ENCODE peak calls at places on chromosomes 16 and 17, in eight cellular contexts. One of them, this sample, is unnamed.

GRCh38 chr17:77233635-77234334 is 93.0 kb downstream of the SEC14L1 start:
- DNase-seq in SK-N-SH: no peak
- DNase-seq in HepG2: peak; percentile 59
- DNase-seq in K562: peak; percentile 83
- DNase-seq in A549: peak; percentile 77
- DNase-seq in H1: no peak
- DNase-seq in GM12878: peak; percentile 57
- DNase-seq in IMR-90: peak; percentile 89
- DNase-seq in this sample: no peak

GRCh38 chr17:78269893-78270490 is 38.6 kb downstream of the TMEM235 start:
- DNase-seq in SK-N-SH: no peak
- DNase-seq in HepG2: no peak
- DNase-seq in K562: no peak
- DNase-seq in A549: no peak
- DNase-seq in H1: peak; percentile 53
- DNase-seq in GM12878: no peak
- DNase-seq in IMR-90: no peak
- DNase-seq in this sample: no peak

GRCh38 chr16:89970011-89970410 is 21.5 kb downstream of the DEF8 start:
- DNase-seq in SK-N-SH: no peak
- DNase-seq in HepG2: no peak
- DNase-seq in K562: no peak
- DNase-seq in A549: no peak
- DNase-seq in H1: no peak
- DNase-seq in GM12878: no peak
- DNase-seq in IMR-90: no peak
- DNase-seq in this sample: no peak

GRCh38 chr16:3536271-3536671 is 35.5 kb downstream of the CLUAP1 start:
- DNase-seq in SK-N-SH: no peak
- DNase-seq in HepG2: no peak
- DNase-seq in K562: no peak
- DNase-seq in A549: no peak
- DNase-seq in H1: no peak
- DNase-seq in GM12878: no peak
- DNase-seq in IMR-90: peak; percentile 93
- DNase-seq in this sample: no peak

GRCh38 chr17:36948717-36949460 is at the start of gene AATF:
- DNase-seq in SK-N-SH: peak; percentile 99
- DNase-seq in HepG2: peak; percentile 90
- DNase-seq in K562: peak; percentile 98
- DNase-seq in A549: peak; percentile 99
- DNase-seq in H1: peak; percentile 99
- DNase-seq in GM12878: peak; percentile 94
- DNase-seq in IMR-90: peak; percentile 94
- DNase-seq in this sample: peak; percentile 89

GRCh38 chr16:27426423-27427408 is 24.7 kb downstream of the IL21R start:
- DNase-seq in SK-N-SH: no peak
- DNase-seq in HepG2: peak; percentile 60
- DNase-seq in K562: peak; percentile 54
- DNase-seq in A549: no peak
- DNase-seq in H1: peak; percentile 38
- DNase-seq in GM12878: peak; percentile 93
- DNase-seq in IMR-90: peak; percentile 96
- DNase-seq in this sample: peak; percentile 28

GRCh38 chr17:7063518-7064094 is 16.4 kb downstream of the CLEC10A start:
- DNase-seq in SK-N-SH: no peak
- DNase-seq in HepG2: no peak
- DNase-seq in K562: no peak
- DNase-seq in A549: no peak
- DNase-seq in H1: no peak
- DNase-seq in GM12878: no peak
- DNase-seq in IMR-90: no peak
- DNase-seq in this sample: no peak

GRCh38 chr17:65228734-65229390 is 91.7 kb downstream of the RGS9 start:
- DNase-seq in SK-N-SH: peak; percentile 90
- DNase-seq in HepG2: no peak
- DNase-seq in K562: peak; percentile 80
- DNase-seq in A549: no peak
- DNase-seq in H1: no peak
- DNase-seq in GM12878: peak; percentile 89
- DNase-seq in IMR-90: peak; percentile 22
- DNase-seq in this sample: peak; percentile 28

GRCh38 chr17:78159575-78160158 is 8.7 kb upstream of the SYNGR2 start:
- DNase-seq in SK-N-SH: no peak
- DNase-seq in HepG2: peak; percentile 90
- DNase-seq in K562: no peak
- DNase-seq in A549: no peak
- DNase-seq in H1: no peak
- DNase-seq in GM12878: peak; percentile 77
- DNase-seq in IMR-90: peak; percentile 89
- DNase-seq in this sample: no peak

GRCh38 chr17:5237541-5238016 is 2.9 kb upstream of the SCIMP start:
- DNase-seq in SK-N-SH: peak; percentile 72
- DNase-seq in HepG2: peak; percentile 81
- DNase-seq in K562: peak; percentile 78
- DNase-seq in A549: peak; percentile 77
- DNase-seq in H1: peak; percentile 86
- DNase-seq in GM12878: peak; percentile 93
- DNase-seq in IMR-90: peak; percentile 50
- DNase-seq in this sample: peak; percentile 65

GRCh38 chr17:74430706-74431567 is 951 bp upstream of the GPRC5C start:
- DNase-seq in SK-N-SH: peak; percentile 72
- DNase-seq in HepG2: peak; percentile 95
- DNase-seq in K562: peak; percentile 68
- DNase-seq in A549: peak; percentile 97
- DNase-seq in H1: peak; percentile 78
- DNase-seq in GM12878: peak; percentile 26
- DNase-seq in IMR-90: peak; percentile 4
- DNase-seq in this sample: peak; percentile 40

GRCh38 chr17:59607817-59608403 is 11.8 kb upstream of the CLTC start:
- DNase-seq in SK-N-SH: peak; percentile 36
- DNase-seq in HepG2: peak; percentile 30
- DNase-seq in K562: peak; percentile 45
- DNase-seq in A549: no peak
- DNase-seq in H1: peak; percentile 75
- DNase-seq in GM12878: no peak
- DNase-seq in IMR-90: no peak
- DNase-seq in this sample: no peak

GRCh38 chr16:87438611-87438985 is 46.5 kb downstream of the MAP1LC3B start:
- DNase-seq in SK-N-SH: no peak
- DNase-seq in HepG2: no peak
- DNase-seq in K562: no peak
- DNase-seq in A549: no peak
- DNase-seq in H1: no peak
- DNase-seq in GM12878: no peak
- DNase-seq in IMR-90: no peak
- DNase-seq in this sample: no peak

GRCh38 chr17:63919311-63919723 is 678 bp upstream of the GH1 start:
- DNase-seq in SK-N-SH: peak; percentile 89
- DNase-seq in HepG2: peak; percentile 44
- DNase-seq in K562: peak; percentile 79
- DNase-seq in A549: peak; percentile 92
- DNase-seq in H1: peak; percentile 85
- DNase-seq in GM12878: peak; percentile 71
- DNase-seq in IMR-90: peak; percentile 51
- DNase-seq in this sample: peak; percentile 59

GRCh38 chr17:10081571-10082169 is 116.7 kb downstream of the GAS7 start:
- DNase-seq in SK-N-SH: no peak
- DNase-seq in HepG2: no peak
- DNase-seq in K562: no peak
- DNase-seq in A549: no peak
- DNase-seq in H1: no peak
- DNase-seq in GM12878: no peak
- DNase-seq in IMR-90: no peak
- DNase-seq in this sample: no peak

GRCh38 chr17:54901230-54901847 is 687 bp downstream of the TOM1L1 start:
- DNase-seq in SK-N-SH: peak; percentile 27
- DNase-seq in HepG2: peak; percentile 16
- DNase-seq in K562: no peak
- DNase-seq in A549: peak; percentile 57
- DNase-seq in H1: no peak
- DNase-seq in GM12878: no peak
- DNase-seq in IMR-90: peak; percentile 8
- DNase-seq in this sample: peak; percentile 48

GRCh38 chr17:29178750-29179231 is 1.4 kb downstream of the MYO18A start:
- DNase-seq in SK-N-SH: no peak
- DNase-seq in HepG2: peak; percentile 29
- DNase-seq in K562: no peak
- DNase-seq in A549: peak; percentile 41
- DNase-seq in H1: peak; percentile 62
- DNase-seq in GM12878: no peak
- DNase-seq in IMR-90: no peak
- DNase-seq in this sample: no peak

DNA sequence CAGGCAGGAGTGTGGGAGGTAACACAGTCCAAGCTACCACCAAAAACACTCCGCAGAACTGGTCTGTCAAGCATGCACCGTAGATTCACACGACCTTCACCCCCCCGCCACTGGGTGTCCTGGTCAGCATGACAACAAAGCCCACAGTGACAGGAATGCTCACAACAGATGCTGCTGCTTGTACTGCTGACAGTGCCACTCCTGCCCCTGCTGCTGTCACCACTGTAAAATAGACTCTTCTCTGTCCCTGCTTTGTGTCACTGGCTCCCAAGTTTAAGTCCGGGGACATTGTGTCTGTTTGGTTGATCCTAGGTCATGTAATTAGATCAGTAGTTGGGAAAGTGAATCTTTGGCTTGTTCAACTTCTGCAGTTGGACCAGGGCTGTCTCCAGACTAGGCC is 7.0 kb upstream of the ODF4 start:
- DNase-seq in SK-N-SH: peak; percentile 64
- DNase-seq in HepG2: peak; percentile 41
- DNase-seq in K562: peak; percentile 25
- DNase-seq in A549: no peak
- DNase-seq in H1: no peak
- DNase-seq in GM12878: no peak
- DNase-seq in IMR-90: no peak
- DNase-seq in this sample: no peak
- H3K4me1 ChIP-seq in SK-N-SH: peaks cover 3% of the 10 kb centered on the region
- H3K4me1 ChIP-seq in HepG2: peaks cover 6% of the 10 kb centered on the region
- H3K4me1 ChIP-seq in K562: peaks cover 4% of the 10 kb centered on the region
- H3K4me1 ChIP-seq in A549: no peaks in the 10 kb centered on the region
- H3K4me1 ChIP-seq in H1: no peaks in the 10 kb centered on the region
- H3K4me1 ChIP-seq in GM12878: no peaks in the 10 kb centered on the region
- H3K4me1 ChIP-seq in IMR-90: no peaks in the 10 kb centered on the region
- H3K4me1 ChIP-seq in this sample: no peaks in the 10 kb centered on the region

DNA sequence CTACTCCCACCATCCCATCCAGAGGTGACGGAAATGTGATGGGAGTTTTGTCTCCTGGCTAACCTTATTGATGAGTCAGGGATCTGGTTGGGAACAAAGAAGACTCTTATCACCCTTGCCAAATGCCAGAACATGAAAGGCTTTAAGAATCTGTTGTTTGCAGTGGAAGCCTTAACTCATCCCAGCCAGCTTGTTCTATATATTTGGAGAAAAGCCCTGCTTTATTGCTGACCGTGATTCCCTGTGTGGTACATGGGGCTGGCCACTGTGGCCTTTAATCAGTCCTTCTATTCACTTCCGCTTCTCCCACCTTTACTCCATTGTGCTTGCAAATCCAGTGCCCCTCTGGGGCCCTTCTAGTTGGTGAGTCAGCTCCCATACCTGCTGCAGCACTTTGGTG is 156.6 kb downstream of the PHKB start:
- DNase-seq in SK-N-SH: no peak
- DNase-seq in HepG2: peak; percentile 67
- DNase-seq in K562: peak; percentile 15
- DNase-seq in A549: no peak
- DNase-seq in H1: no peak
- DNase-seq in GM12878: no peak
- DNase-seq in IMR-90: no peak
- DNase-seq in this sample: peak; percentile 6
- TF ChIP-seq RAD21 in SK-N-SH: no peak
- TF ChIP-seq RAD21 in HepG2: no peak
- TF ChIP-seq RAD21 in K562: no peak
- TF ChIP-seq RAD21 in A549: no peak
- TF ChIP-seq RAD21 in H1: no peak
- TF ChIP-seq RAD21 in GM12878: no peak
- TF ChIP-seq RAD21 in IMR-90: no peak
- TF ChIP-seq RAD21 in this sample: no peak

DNA sequence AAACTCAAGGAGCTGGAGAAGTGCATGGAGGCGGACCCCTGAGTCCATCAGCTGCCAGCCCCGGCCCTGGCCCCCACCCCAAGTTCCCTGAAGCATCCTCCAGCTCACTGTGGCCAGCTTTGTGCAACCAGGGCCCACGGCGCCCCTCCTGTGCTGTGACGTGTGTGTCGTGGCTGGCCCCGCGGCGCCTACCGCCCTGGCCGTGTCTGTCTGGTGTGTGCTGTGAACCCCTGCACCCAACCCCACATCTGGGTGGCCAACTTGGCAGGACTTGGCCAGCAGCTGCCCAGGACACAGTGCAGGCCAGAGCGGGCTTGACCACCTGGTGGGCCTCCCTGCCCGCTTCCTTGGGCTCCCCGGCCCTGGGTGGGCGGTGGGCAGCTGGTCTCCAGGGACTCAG is 3.2 kb downstream of the TSR3 start:
- DNase-seq in SK-N-SH: no peak
- DNase-seq in HepG2: no peak
- DNase-seq in K562: no peak
- DNase-seq in A549: no peak
- DNase-seq in H1: no peak
- DNase-seq in GM12878: no peak
- DNase-seq in IMR-90: no peak
- DNase-seq in this sample: no peak
- H3K4me1 ChIP-seq in SK-N-SH: peaks cover 22% of the 10 kb centered on the region
- H3K4me1 ChIP-seq in HepG2: peaks cover 32% of the 10 kb centered on the region
- H3K4me1 ChIP-seq in K562: peaks cover 86% of the 10 kb centered on the region
- H3K4me1 ChIP-seq in A549: peaks cover 9% of the 10 kb centered on the region
- H3K4me1 ChIP-seq in H1: peaks cover 5% of the 10 kb centered on the region
- H3K4me1 ChIP-seq in GM12878: peaks cover 8% of the 10 kb centered on the region
- H3K4me1 ChIP-seq in IMR-90: peaks cover 9% of the 10 kb centered on the region
- H3K4me1 ChIP-seq in this sample: peaks cover 21% of the 10 kb centered on the region

DNA sequence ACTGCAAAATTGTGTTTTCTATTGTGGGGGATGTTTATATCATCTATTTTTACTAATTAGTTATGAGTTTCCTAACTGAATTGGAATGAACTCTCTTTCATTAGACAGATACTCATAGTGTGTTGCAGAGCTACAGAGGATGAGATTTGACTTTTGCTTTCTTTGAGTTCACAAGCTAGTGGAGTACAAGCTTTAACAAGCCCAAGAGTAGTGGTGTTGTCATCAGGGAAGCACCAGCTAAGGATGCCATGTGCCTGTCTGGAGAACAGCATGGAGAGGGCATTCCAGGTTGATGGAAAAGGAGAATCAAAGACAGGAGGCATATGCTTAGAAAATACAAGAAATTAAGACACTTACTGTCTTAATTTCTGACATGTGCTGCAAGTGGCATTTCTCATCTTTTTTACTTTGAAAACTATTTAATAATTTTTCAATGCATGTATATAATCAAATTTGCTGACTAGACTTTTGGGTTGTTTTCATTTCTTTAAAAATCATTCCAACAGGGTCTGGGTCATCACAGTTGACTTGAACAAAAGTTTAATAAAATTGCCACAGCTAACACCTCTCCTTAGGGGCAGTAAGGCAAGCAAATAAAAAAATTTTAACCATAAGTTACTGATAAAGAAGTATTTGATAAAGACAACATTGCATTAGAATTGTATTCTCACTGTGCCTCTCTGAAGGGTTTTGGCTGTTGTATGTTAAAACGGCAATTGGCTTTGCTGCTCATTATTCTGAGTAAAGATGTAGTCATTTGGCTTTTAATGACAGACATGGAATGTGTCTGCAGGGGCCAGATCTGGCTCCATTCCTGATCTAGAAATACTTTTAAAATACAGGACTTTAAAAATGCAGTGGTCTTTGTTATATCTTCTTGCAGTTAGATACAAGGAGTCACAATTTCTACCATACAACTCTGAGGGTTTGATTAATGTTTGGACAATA is 323.7 kb upstream of the CDH11 start:
- DNase-seq in SK-N-SH: no peak
- DNase-seq in HepG2: no peak
- DNase-seq in K562: no peak
- DNase-seq in A549: no peak
- DNase-seq in H1: no peak
- DNase-seq in GM12878: no peak
- DNase-seq in IMR-90: no peak
- DNase-seq in this sample: no peak
- TF ChIP-seq RAD21 in SK-N-SH: no peak
- TF ChIP-seq RAD21 in HepG2: no peak
- TF ChIP-seq RAD21 in K562: no peak
- TF ChIP-seq RAD21 in A549: no peak
- TF ChIP-seq RAD21 in H1: no peak
- TF ChIP-seq RAD21 in GM12878: no peak
- TF ChIP-seq RAD21 in IMR-90: no peak
- TF ChIP-seq RAD21 in this sample: no peak

This sample was measured in HCT116.